ENCODE peak calls at places on chromosome 2, in six cellular contexts. One of them, this sample, is unnamed.

GRCh38 chr2:44777542-44777941 is 164.0 kb upstream of the SIX3 start:
- DNase-seq in type B pancreatic cell: no peak
- DNase-seq in endothelial cell: no peak
- DNase-seq in cardiac muscle cell: no peak
- DNase-seq in GM20000: no peak
- DNase-seq in GM13977: peak; percentile 35
- DNase-seq in this sample: no peak

GRCh38 chr2:18167871-18168270 is 289.4 kb downstream of the KCNS3 start:
- DNase-seq in type B pancreatic cell: no peak
- DNase-seq in endothelial cell: no peak
- DNase-seq in cardiac muscle cell: no peak
- DNase-seq in GM20000: no peak
- DNase-seq in GM13977: no peak
- DNase-seq in this sample: no peak

GRCh38 chr2:163231666-163232065 is 393.1 kb upstream of the KCNH7 start:
- DNase-seq in type B pancreatic cell: no peak
- DNase-seq in endothelial cell: no peak
- DNase-seq in cardiac muscle cell: no peak
- DNase-seq in GM20000: no peak
- DNase-seq in GM13977: no peak
- DNase-seq in this sample: no peak

GRCh38 chr2:241009601-241010530 is 11.4 kb downstream of the SNED1 start:
- DNase-seq in type B pancreatic cell: peak; percentile 72
- DNase-seq in endothelial cell: peak; percentile 65
- DNase-seq in cardiac muscle cell: no peak
- DNase-seq in GM20000: peak; percentile 64
- DNase-seq in GM13977: peak; percentile 65
- DNase-seq in this sample: peak; percentile 44

GRCh38 chr2:224086226-224086911 is 47.3 kb upstream of the SERPINE2 start:
- DNase-seq in type B pancreatic cell: no peak
- DNase-seq in endothelial cell: no peak
- DNase-seq in cardiac muscle cell: no peak
- DNase-seq in GM20000: no peak
- DNase-seq in GM13977: no peak
- DNase-seq in this sample: peak; percentile 73

GRCh38 chr2:218879881-218880748 is 537 bp upstream of the WNT10A start:
- DNase-seq in type B pancreatic cell: peak; percentile 70
- DNase-seq in endothelial cell: no peak
- DNase-seq in cardiac muscle cell: no peak
- DNase-seq in GM20000: peak; percentile 93
- DNase-seq in GM13977: peak; percentile 94
- DNase-seq in this sample: no peak

GRCh38 chr2:170530284-170530745 is 184.8 kb upstream of the SP5 start:
- DNase-seq in type B pancreatic cell: no peak
- DNase-seq in endothelial cell: no peak
- DNase-seq in cardiac muscle cell: peak; percentile 57
- DNase-seq in GM20000: no peak
- DNase-seq in GM13977: no peak
- DNase-seq in this sample: no peak

GRCh38 chr2:151183072-151183580 is 78.5 kb downstream of the RBM43 start:
- DNase-seq in type B pancreatic cell: no peak
- DNase-seq in endothelial cell: no peak
- DNase-seq in cardiac muscle cell: no peak
- DNase-seq in GM20000: no peak
- DNase-seq in GM13977: no peak
- DNase-seq in this sample: no peak

GRCh38 chr2:173854840-173855239 is 110.3 kb downstream of the SP3 start:
- DNase-seq in type B pancreatic cell: no peak
- DNase-seq in endothelial cell: no peak
- DNase-seq in cardiac muscle cell: no peak
- DNase-seq in GM20000: no peak
- DNase-seq in GM13977: no peak
- DNase-seq in this sample: no peak

GRCh38 chr2:1745171-1746023 is 1.1 kb upstream of the PXDN start:
- DNase-seq in type B pancreatic cell: peak; percentile 58
- DNase-seq in endothelial cell: no peak
- DNase-seq in cardiac muscle cell: no peak
- DNase-seq in GM20000: no peak
- DNase-seq in GM13977: no peak
- DNase-seq in this sample: no peak

GRCh38 chr2:39836638-39837037 is 57.6 kb upstream of the THUMPD2 start:
- DNase-seq in type B pancreatic cell: no peak
- DNase-seq in endothelial cell: no peak
- DNase-seq in cardiac muscle cell: no peak
- DNase-seq in GM20000: no peak
- DNase-seq in GM13977: no peak
- DNase-seq in this sample: no peak

GRCh38 chr2:39838589-39838988 is 59.5 kb upstream of the THUMPD2 start:
- DNase-seq in type B pancreatic cell: no peak
- DNase-seq in endothelial cell: no peak
- DNase-seq in cardiac muscle cell: no peak
- DNase-seq in GM20000: no peak
- DNase-seq in GM13977: no peak
- DNase-seq in this sample: no peak

GRCh38 chr2:39834426-39834825 is 55.4 kb upstream of the THUMPD2 start:
- DNase-seq in type B pancreatic cell: no peak
- DNase-seq in endothelial cell: no peak
- DNase-seq in cardiac muscle cell: no peak
- DNase-seq in GM20000: no peak
- DNase-seq in GM13977: no peak
- DNase-seq in this sample: no peak

GRCh38 chr2:39839261-39839848 is 60.3 kb upstream of the THUMPD2 start:
- DNase-seq in type B pancreatic cell: no peak
- DNase-seq in endothelial cell: no peak
- DNase-seq in cardiac muscle cell: no peak
- DNase-seq in GM20000: no peak
- DNase-seq in GM13977: no peak
- DNase-seq in this sample: no peak

GRCh38 chr2:39837856-39838453 is 58.9 kb upstream of the THUMPD2 start:
- DNase-seq in type B pancreatic cell: no peak
- DNase-seq in endothelial cell: no peak
- DNase-seq in cardiac muscle cell: no peak
- DNase-seq in GM20000: peak; percentile 35
- DNase-seq in GM13977: peak; percentile 33
- DNase-seq in this sample: no peak
- TF ChIP-seq CTCF in type B pancreatic cell: peak; percentile 78
- TF ChIP-seq CTCF in endothelial cell: peak; percentile 68
- TF ChIP-seq CTCF in cardiac muscle cell: peak; percentile 95
- TF ChIP-seq CTCF in GM20000: peak; percentile 85
- TF ChIP-seq CTCF in GM13977: peak; percentile 92
- TF ChIP-seq CTCF in this sample: peak; percentile 78

GRCh38 chr2:38835015-38835601 is 40.6 kb downstream of the DHX57 start:
- DNase-seq in type B pancreatic cell: no peak
- DNase-seq in endothelial cell: peak; percentile 21
- DNase-seq in cardiac muscle cell: peak; percentile 42
- DNase-seq in GM20000: no peak
- DNase-seq in GM13977: no peak
- DNase-seq in this sample: no peak
- TF ChIP-seq CTCF in type B pancreatic cell: peak; percentile 68
- TF ChIP-seq CTCF in endothelial cell: peak; percentile 62
- TF ChIP-seq CTCF in cardiac muscle cell: peak; percentile 43
- TF ChIP-seq CTCF in GM20000: peak; percentile 21
- TF ChIP-seq CTCF in GM13977: peak; percentile 44
- TF ChIP-seq CTCF in this sample: peak; percentile 50

GRCh38 chr2:30979822-30980245 is 158.4 kb downstream of the GALNT14 start:
- DNase-seq in type B pancreatic cell: no peak
- DNase-seq in endothelial cell: no peak
- DNase-seq in cardiac muscle cell: peak; percentile 30
- DNase-seq in GM20000: no peak
- DNase-seq in GM13977: no peak
- DNase-seq in this sample: peak; percentile 91

GRCh38 chr2:30981519-30981918 is 156.7 kb downstream of the GALNT14 start:
- DNase-seq in type B pancreatic cell: no peak
- DNase-seq in endothelial cell: no peak
- DNase-seq in cardiac muscle cell: peak; percentile 52
- DNase-seq in GM20000: no peak
- DNase-seq in GM13977: no peak
- DNase-seq in this sample: no peak

GRCh38 chr2:30981101-30981500 is 157.1 kb downstream of the GALNT14 start:
- DNase-seq in type B pancreatic cell: no peak
- DNase-seq in endothelial cell: no peak
- DNase-seq in cardiac muscle cell: no peak
- DNase-seq in GM20000: no peak
- DNase-seq in GM13977: no peak
- DNase-seq in this sample: no peak

GRCh38 chr2:30978044-30978443 is 160.2 kb downstream of the GALNT14 start:
- DNase-seq in type B pancreatic cell: no peak
- DNase-seq in endothelial cell: no peak
- DNase-seq in cardiac muscle cell: no peak
- DNase-seq in GM20000: no peak
- DNase-seq in GM13977: no peak
- DNase-seq in this sample: no peak

GRCh38 chr2:30978854-30979253 is 159.4 kb downstream of the GALNT14 start:
- DNase-seq in type B pancreatic cell: no peak
- DNase-seq in endothelial cell: no peak
- DNase-seq in cardiac muscle cell: no peak
- DNase-seq in GM20000: no peak
- DNase-seq in GM13977: no peak
- DNase-seq in this sample: no peak
- TF ChIP-seq CTCF in type B pancreatic cell: no peak
- TF ChIP-seq CTCF in endothelial cell: no peak
- TF ChIP-seq CTCF in cardiac muscle cell: no peak
- TF ChIP-seq CTCF in GM20000: no peak
- TF ChIP-seq CTCF in GM13977: peak; percentile 12
- TF ChIP-seq CTCF in this sample: no peak

GRCh38 chr2:54279385-54279784 is 23.4 kb upstream of the TSPYL6 start:
- DNase-seq in type B pancreatic cell: no peak
- DNase-seq in endothelial cell: no peak
- DNase-seq in cardiac muscle cell: peak; percentile 2
- DNase-seq in GM20000: no peak
- DNase-seq in GM13977: no peak
- DNase-seq in this sample: no peak
- TF ChIP-seq CTCF in type B pancreatic cell: peak; percentile 57
- TF ChIP-seq CTCF in endothelial cell: peak; percentile 47
- TF ChIP-seq CTCF in cardiac muscle cell: peak; percentile 21
- TF ChIP-seq CTCF in GM20000: no peak
- TF ChIP-seq CTCF in GM13977: no peak
- TF ChIP-seq CTCF in this sample: peak; percentile 8

GRCh38 chr2:55051026-55051866 is 995 bp upstream of the RTN4 start:
- DNase-seq in type B pancreatic cell: no peak
- DNase-seq in endothelial cell: peak; percentile 13
- DNase-seq in cardiac muscle cell: peak; percentile 48
- DNase-seq in GM20000: no peak
- DNase-seq in GM13977: no peak
- DNase-seq in this sample: peak; percentile 85

GRCh38 chr2:55048514-55048924 is 1.7 kb downstream of the RTN4 start:
- DNase-seq in type B pancreatic cell: no peak
- DNase-seq in endothelial cell: no peak
- DNase-seq in cardiac muscle cell: peak; percentile 61
- DNase-seq in GM20000: no peak
- DNase-seq in GM13977: no peak
- DNase-seq in this sample: no peak

GRCh38 chr2:55048925-55049793 is 1.1 kb downstream of the RTN4 start:
- DNase-seq in type B pancreatic cell: peak; percentile 85
- DNase-seq in endothelial cell: peak; percentile 67
- DNase-seq in cardiac muscle cell: peak; percentile 79
- DNase-seq in GM20000: peak; percentile 67
- DNase-seq in GM13977: peak; percentile 66
- DNase-seq in this sample: peak; percentile 69

GRCh38 chr2:55049794-55050132 is 488 bp downstream of the RTN4 start:
- DNase-seq in type B pancreatic cell: no peak
- DNase-seq in endothelial cell: no peak
- DNase-seq in cardiac muscle cell: peak; percentile 51
- DNase-seq in GM20000: peak; percentile 56
- DNase-seq in GM13977: peak; percentile 49
- DNase-seq in this sample: no peak

DNA sequence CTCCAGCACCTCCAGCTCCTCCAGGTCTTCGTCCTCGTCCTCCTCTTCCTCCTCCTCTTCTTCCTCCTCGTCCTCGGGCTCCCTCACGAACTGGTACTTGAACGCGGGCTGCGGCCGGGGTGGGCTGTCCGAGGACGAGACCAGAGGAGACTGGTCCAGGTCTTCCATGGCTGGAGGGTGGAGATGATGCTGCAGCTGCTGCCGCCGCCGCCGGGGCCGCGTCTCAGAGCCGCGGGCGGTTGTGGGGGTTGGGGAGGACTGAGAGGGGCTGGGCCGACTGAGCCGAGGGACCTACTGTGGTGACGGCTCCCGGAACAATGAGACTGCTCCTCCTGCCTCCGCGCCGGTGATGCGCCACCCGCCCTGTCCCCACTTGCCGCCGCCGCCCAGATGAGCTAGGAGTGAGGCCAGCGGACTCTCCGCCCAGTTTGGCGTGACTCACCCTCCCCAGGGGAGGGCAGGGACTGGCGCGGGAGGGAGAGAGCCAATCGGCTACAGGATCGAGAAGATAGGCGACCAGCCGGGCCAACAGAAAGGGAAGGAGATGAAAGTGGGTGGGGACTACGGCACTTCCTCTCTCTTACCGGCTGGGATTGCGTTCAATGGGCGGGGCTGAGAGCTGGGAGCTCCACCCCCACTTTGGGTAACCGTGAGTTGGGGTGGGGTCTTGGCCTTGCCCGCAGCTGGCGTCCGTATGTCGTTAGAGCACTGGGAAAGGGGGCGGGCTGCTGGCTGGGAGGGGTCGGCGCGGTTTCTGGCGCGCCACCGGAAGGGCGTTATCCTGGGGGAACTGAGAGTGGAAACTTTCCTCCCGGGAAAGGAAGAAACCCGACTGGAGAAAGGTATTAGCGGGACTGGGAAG is at the start of gene RTN4:
- DNase-seq in type B pancreatic cell: peak; percentile 97
- DNase-seq in endothelial cell: peak; percentile 92
- DNase-seq in cardiac muscle cell: peak; percentile 99
- DNase-seq in GM20000: peak; percentile 96
- DNase-seq in GM13977: peak; percentile 96
- DNase-seq in this sample: peak; percentile 99
- TF ChIP-seq CTCF in type B pancreatic cell: peak; percentile 67
- TF ChIP-seq CTCF in endothelial cell: no peak
- TF ChIP-seq CTCF in cardiac muscle cell: peak; percentile 7
- TF ChIP-seq CTCF in GM20000: no peak
- TF ChIP-seq CTCF in GM13977: peak; percentile 1
- TF ChIP-seq CTCF in this sample: no peak

GRCh38 chr2:160353166-160353565 is 140.4 kb downstream of the RBMS1 start:
- DNase-seq in type B pancreatic cell: no peak
- DNase-seq in endothelial cell: no peak
- DNase-seq in cardiac muscle cell: no peak
- DNase-seq in GM20000: peak; percentile 4
- DNase-seq in GM13977: no peak
- DNase-seq in this sample: no peak
- TF ChIP-seq CTCF in type B pancreatic cell: peak; percentile 26
- TF ChIP-seq CTCF in endothelial cell: no peak
- TF ChIP-seq CTCF in cardiac muscle cell: no peak
- TF ChIP-seq CTCF in GM20000: peak; percentile 22
- TF ChIP-seq CTCF in GM13977: peak; percentile 22
- TF ChIP-seq CTCF in this sample: peak; percentile 65